ENCODE peak calls at places on chromosomes 2 and 18, in five cellular contexts. C, W, P, E and A are unnamed samples.

GRCh38 chr2:205860847-205861246 is 178.5 kb downstream of the NRP2 start:
- DNase-seq in C (no peak), W (no peak), P (no peak), E (no peak), A (no peak)

GRCh38 chr18:61368001-61368400 is 34.8 kb downstream of the CDH20 start:
- DNase-seq in C (no peak), W (no peak), P (no peak), E (no peak), A (no peak)

GRCh38 chr18:52288403-52289004 is 51.5 kb upstream of the DCC start:
- DNase-seq in C (no peak), W (peak), P (peak), E (no peak), A (peak)

GRCh38 chr2:45173513-45173912 is 164.3 kb upstream of the SIX2 start:
- DNase-seq in C (peak), W (no peak), P (no peak), E (no peak), A (no peak)

GRCh38 chr18:80103231-80103630 is 5.8 kb upstream of the ADNP2 start:
- DNase-seq in C (no peak), W (no peak), P (no peak), E (no peak), A (no peak)

GRCh38 chr2:120741514-120742448 is 6.1 kb downstream of the GLI2 start:
- DNase-seq in C (no peak), W (peak), P (no peak), E (no peak), A (no peak)

GRCh38 chr18:48905541-48905940 is 45.2 kb downstream of the SMAD7 start:
- DNase-seq in C (no peak), W (no peak), P (no peak), E (no peak), A (no peak)

GRCh38 chr2:61928816-61929471 is 23.5 kb downstream of the COMMD1 start:
- DNase-seq in C (no peak), W (no peak), P (no peak), E (no peak), A (no peak)

GRCh38 chr2:102792538-102793208 is 30.8 kb downstream of the TMEM182 start:
- DNase-seq in C (no peak), W (no peak), P (no peak), E (no peak), A (no peak)

GRCh38 chr18:42644729-42645131 is 470.8 kb downstream of the RIT2 start:
- DNase-seq in C (no peak), W (no peak), P (no peak), E (no peak), A (no peak)

GRCh38 chr2:85710687-85711577 is 16.8 kb downstream of the GNLY start:
- DNase-seq in C (no peak), W (peak), P (no peak), E (no peak), A (no peak)

GRCh38 chr2:124875627-124876244 is 850.6 kb downstream of the CNTNAP5 start:
- DNase-seq in C (no peak), W (no peak), P (no peak), E (no peak), A (no peak)

GRCh38 chr2:54928719-54929118 is 121.5 kb downstream of the RTN4 start:
- DNase-seq in C (no peak), W (no peak), P (no peak), E (no peak), A (no peak)

GRCh38 chr2:106956879-106957278 is 70.9 kb upstream of the ST6GAL2 start:
- DNase-seq in C (peak), W (no peak), P (no peak), E (no peak), A (no peak)

GRCh38 chr18:39448942-39449341 is 1883.3 kb upstream of the CELF4 start:
- DNase-seq in C (no peak), W (no peak), P (no peak), E (no peak), A (no peak)